ENCODE peak calls at places on chromosome 11, in six cellular contexts. T is GM20000; A is neuronal stem cell; R is iPS-NIHi11; N is activated CD4-positive, alpha-beta T cell treated with anti-CD3 and anti-CD28 coated beads, Interleukin-2, amount 50 U/mL, for 1 hour; Z is GM12891. G is an unnamed sample.
A peak's percentile ranks its signal among the peaks of the same experiment; 100 is the strongest.

GRCh38 chr11:227824-228223 is 8.3 kb downstream of the SIRT3 start:
- DNase-seq in A (no peak), N (no peak), R (no peak), T (no peak), Z (no peak), G (no peak)

GRCh38 chr11:70029115-70029830 is 48.8 kb upstream of the ANO1 start:
- DNase-seq in N (no peak), Z (no peak), R (peak; percentile 31), T (no peak), A (no peak), G (no peak)

GRCh38 chr11:12944889-12945288 is 64.2 kb upstream of the RASSF10 start:
- DNase-seq in T (no peak), A (no peak), N (no peak), R (no peak), Z (no peak), G (no peak)

GRCh38 chr11:2128512-2129322 is 10.5 kb downstream of the IGF2 start:
- DNase-seq in A (no peak), T (no peak), N (no peak), Z (no peak), R (no peak), G (no peak)

GRCh38 chr11:112523477-112523876 is 262.8 kb upstream of the PLET1 start:
- DNase-seq in N (no peak), A (peak; percentile 65), T (no peak), Z (no peak), R (peak; percentile 25), G (peak; percentile 34)

GRCh38 chr11:64566915-64567882 is 23.8 kb upstream of the SLC22A12 start:
- DNase-seq in R (no peak), Z (no peak), N (no peak), T (no peak), A (no peak), G (no peak)

GRCh38 chr11:16194566-16194965 is 161.8 kb downstream of the SOX6 start:
- DNase-seq in A (no peak), R (peak; percentile 31), N (no peak), Z (no peak), T (no peak), G (no peak)

GRCh38 chr11:112229746-112230433 is 3.7 kb downstream of the PTS start:
- DNase-seq in N (no peak), R (no peak), Z (no peak), T (no peak), A (no peak), G (no peak)

GRCh38 chr11:112185883-112186282 is 10.6 kb downstream of the BCO2 start:
- DNase-seq in R (no peak), N (no peak), T (no peak), A (no peak), Z (no peak), G (no peak)